ENCODE peak calls at places on chromosome 13, in nine cellular contexts. C is fibroblast of the aortic adventitia; X is ascending aorta; V is CD4-positive, alpha-beta T cell; M is fibroblast of villous mesenchyme; A is AG09309; R is fibroblast of lung; B is cardiac muscle cell; I is choroid plexus epithelial cell. S is an unnamed sample.

GRCh38 chr13:35646061-35646774 is 169.7 kb upstream of the MAB21L1 start:
- DNase-seq in C (no peak), X (no peak), V (no peak), M (no peak), A (no peak), R (no peak), B (no peak), I (no peak), S (no peak)

GRCh38 chr13:96499646-96500045 is 409.7 kb downstream of the HS6ST3 start:
- DNase-seq in C (no peak), X (no peak), V (no peak), M (no peak), A (no peak), R (no peak), B (no peak), I (no peak), S (no peak)

GRCh38 chr13:57629391-57629804 is 2.1 kb upstream of the PCDH17 start:
- DNase-seq in C (peak), X (peak), V (no peak), M (no peak), A (no peak), R (peak), B (no peak), I (no peak), S (no peak)

GRCh38 chr13:66117573-66117972 is 1112.6 kb downstream of the PCDH9 start:
- DNase-seq in C (no peak), X (no peak), V (no peak), M (no peak), A (no peak), R (no peak), B (no peak), I (no peak), S (no peak)

GRCh38 chr13:76703621-76704020 is 182.6 kb downstream of the KCTD12 start:
- DNase-seq in C (no peak), X (no peak), V (no peak), M (no peak), A (no peak), R (no peak), B (no peak), I (no peak), S (no peak)

GRCh38 chr13:98798849-98799645 is 46.6 kb upstream of the SLC15A1 start:
- DNase-seq in C (peak), X (no peak), V (no peak), M (peak), A (peak), R (peak), B (no peak), I (peak), S (peak)

GRCh38 chr13:43389573-43389972 is 366.2 kb downstream of the DNAJC15 start:
- DNase-seq in C (peak), X (no peak), V (no peak), M (peak), A (no peak), R (peak), B (no peak), I (peak), S (no peak)

GRCh38 chr13:66501187-66501586 is 728.9 kb downstream of the PCDH9 start:
- DNase-seq in C (peak), X (no peak), V (no peak), M (peak), A (no peak), R (peak), B (no peak), I (peak), S (no peak)

GRCh38 chr13:42458193-42458592 is 115.8 kb upstream of the TNFSF11 start:
- DNase-seq in C (no peak), X (no peak), V (no peak), M (no peak), A (no peak), R (no peak), B (no peak), I (no peak), S (no peak)

GRCh38 chr13:86741762-86742285 is 929.3 kb upstream of the SLITRK5 start:
- DNase-seq in C (no peak), X (no peak), V (no peak), M (no peak), A (no peak), R (peak), B (no peak), I (peak), S (no peak)

GRCh38 chr13:100432611-100433010 is 156.0 kb downstream of the GGACT start:
- DNase-seq in C (no peak), X (no peak), V (no peak), M (no peak), A (no peak), R (no peak), B (no peak), I (no peak), S (no peak)

GRCh38 chr13:113736258-113736731 is 22.7 kb upstream of the TMEM255B start:
- DNase-seq in C (no peak), X (no peak), V (no peak), M (no peak), A (no peak), R (no peak), B (no peak), I (no peak), S (no peak)

GRCh38 chr13:40401911-40402776 is 264.3 kb downstream of the FOXO1 start:
- DNase-seq in C (peak), X (peak), V (peak), M (peak), A (peak), R (peak), B (no peak), I (peak), S (peak)

GRCh38 chr13:99220199-99220931 is 19.7 kb downstream of the UBAC2 start:
- DNase-seq in C (no peak), X (no peak), V (peak), M (no peak), A (no peak), R (no peak), B (no peak), I (peak), S (no peak)

GRCh38 chr13:65454403-65454802 is 1775.7 kb downstream of the PCDH9 start:
- DNase-seq in C (no peak), X (no peak), V (no peak), M (no peak), A (no peak), R (no peak), B (no peak), I (no peak), S (no peak)

GRCh38 chr13:39279077-39279476 is 240.8 kb downstream of the NHLRC3 start:
- DNase-seq in C (no peak), X (no peak), V (no peak), M (no peak), A (no peak), R (no peak), B (no peak), I (no peak), S (no peak)

GRCh38 chr13:39269004-39269403 is 230.7 kb downstream of the NHLRC3 start:
- DNase-seq in C (no peak), X (no peak), V (no peak), M (no peak), A (no peak), R (no peak), B (no peak), I (no peak), S (no peak)

GRCh38 chr13:39269411-39269810 is 231.2 kb downstream of the NHLRC3 start:
- DNase-seq in C (no peak), X (no peak), V (no peak), M (no peak), A (no peak), R (peak), B (no peak), I (peak), S (peak)

GRCh38 chr13:39274926-39275325 is 236.7 kb downstream of the NHLRC3 start:
- DNase-seq in C (no peak), X (no peak), V (no peak), M (no peak), A (no peak), R (no peak), B (no peak), I (no peak), S (no peak)

GRCh38 chr13:39273953-39274352 is 235.7 kb downstream of the NHLRC3 start:
- DNase-seq in C (peak), X (no peak), V (no peak), M (peak), A (no peak), R (peak), B (peak), I (peak), S (no peak)
- TF ChIP-seq CTCF in C (no peak), X (peak), V (no peak), M (peak), A (peak), R (no peak), B (peak), I (peak), S (peak)

GRCh38 chr13:21606251-21606650 is 2.3 kb upstream of the MICU2 start:
- DNase-seq in C (no peak), X (no peak), V (no peak), M (no peak), A (no peak), R (no peak), B (no peak), I (no peak), S (no peak)

GRCh38 chr13:21608961-21609360 is 5.0 kb upstream of the MICU2 start:
- DNase-seq in C (no peak), X (no peak), V (no peak), M (no peak), A (no peak), R (no peak), B (no peak), I (no peak), S (no peak)

GRCh38 chr13:21606781-21607180 is 2.8 kb upstream of the MICU2 start:
- DNase-seq in C (no peak), X (no peak), V (no peak), M (no peak), A (no peak), R (no peak), B (no peak), I (no peak), S (no peak)

GRCh38 chr13:21603531-21604448 is at the start of gene MICU2:
- DNase-seq in C (peak), X (peak), V (peak), M (peak), A (peak), R (peak), B (peak), I (peak), S (peak)
- TF ChIP-seq CTCF in C (no peak), X (no peak), V (no peak), M (no peak), A (no peak), R (no peak), B (peak), I (no peak), S (no peak)

GRCh38 chr13:59178344-59178743 is 985.4 kb downstream of the DIAPH3 start:
- DNase-seq in C (peak), X (no peak), V (no peak), M (no peak), A (no peak), R (peak), B (peak), I (peak), S (no peak)
- TF ChIP-seq CTCF in C (peak), X (no peak), V (no peak), M (no peak), A (no peak), R (peak), B (peak), I (peak), S (peak)

DNA sequence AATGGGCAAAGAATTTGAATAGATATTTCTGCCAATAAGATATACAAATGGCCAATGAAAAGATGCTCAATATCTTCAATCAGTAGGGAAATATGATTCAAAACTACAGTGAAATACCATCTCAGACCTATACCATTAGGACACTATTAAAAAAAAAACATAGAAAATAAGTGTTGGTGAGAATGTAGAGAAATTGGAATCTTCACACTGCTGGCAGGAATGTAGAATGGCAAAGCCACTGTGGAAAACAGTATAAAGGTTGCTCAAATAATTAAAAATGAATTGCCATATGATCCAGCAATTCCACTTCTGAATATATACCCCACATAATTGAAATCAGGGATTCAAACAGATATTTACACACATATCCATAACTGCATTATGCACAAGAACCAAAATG is 88.1 kb upstream of the STARD13 start:
- DNase-seq in C (no peak), X (no peak), V (no peak), M (no peak), A (no peak), R (no peak), B (no peak), I (no peak), S (no peak)
- TF ChIP-seq CTCF in C (peak), X (no peak), V (no peak), M (peak), A (no peak), R (peak), B (peak), I (peak), S (no peak)

DNA sequence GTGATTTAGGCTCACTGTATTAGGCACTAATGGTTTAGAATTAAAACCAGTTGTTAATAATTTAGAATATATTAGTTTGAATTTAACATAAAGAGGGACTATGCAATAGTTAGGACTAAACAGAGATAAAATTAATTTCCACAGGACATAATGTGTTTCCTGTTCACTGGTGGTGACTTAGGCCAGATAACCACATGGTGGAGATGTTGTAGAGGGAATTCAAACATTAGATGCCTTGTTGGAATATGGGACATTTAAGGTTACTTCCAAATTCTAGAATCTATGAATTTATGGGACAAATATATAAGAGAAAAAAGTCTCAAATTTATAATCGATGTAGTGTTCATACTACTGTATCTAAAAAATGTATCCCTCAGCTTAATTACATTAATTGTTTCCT is 615.5 kb upstream of the KLHL1 start:
- DNase-seq in C (no peak), X (no peak), V (no peak), M (no peak), A (no peak), R (peak), B (peak), I (peak), S (peak)
- TF ChIP-seq CTCF in C (no peak), X (no peak), V (no peak), M (no peak), A (no peak), R (peak), B (no peak), I (peak), S (peak)

GRCh38 chr13:33870046-33870668 is 52.2 kb downstream of the RFC3 start:
- DNase-seq in C (no peak), X (no peak), V (no peak), M (no peak), A (no peak), R (no peak), B (no peak), I (no peak), S (no peak)
- TF ChIP-seq CTCF in C (no peak), X (no peak), V (no peak), M (no peak), A (no peak), R (no peak), B (no peak), I (no peak), S (no peak)

DNA sequence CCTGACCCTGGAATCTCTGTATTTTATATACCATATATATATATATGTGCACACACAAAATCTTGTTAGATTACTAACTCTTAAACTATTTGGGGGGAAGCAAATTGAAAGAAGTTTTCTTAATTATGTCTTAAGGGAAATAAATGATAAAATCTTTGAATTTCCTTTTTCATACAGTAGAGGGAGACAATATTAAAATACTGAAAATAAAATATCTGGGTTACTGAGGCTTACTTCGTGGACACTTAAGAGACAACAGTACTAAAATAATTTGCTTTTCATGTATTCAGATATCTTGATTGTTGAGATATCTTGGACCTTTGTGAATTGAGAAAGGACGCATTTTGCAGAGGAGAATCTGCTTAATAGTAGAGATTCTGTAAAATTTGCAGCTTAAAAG is 17.0 kb downstream of the SUGT1 start:
- DNase-seq in C (no peak), X (no peak), V (no peak), M (no peak), A (no peak), R (no peak), B (no peak), I (no peak), S (no peak)
- TF ChIP-seq CTCF in C (no peak), X (no peak), V (no peak), M (no peak), A (no peak), R (no peak), B (no peak), I (peak), S (no peak)

DNA sequence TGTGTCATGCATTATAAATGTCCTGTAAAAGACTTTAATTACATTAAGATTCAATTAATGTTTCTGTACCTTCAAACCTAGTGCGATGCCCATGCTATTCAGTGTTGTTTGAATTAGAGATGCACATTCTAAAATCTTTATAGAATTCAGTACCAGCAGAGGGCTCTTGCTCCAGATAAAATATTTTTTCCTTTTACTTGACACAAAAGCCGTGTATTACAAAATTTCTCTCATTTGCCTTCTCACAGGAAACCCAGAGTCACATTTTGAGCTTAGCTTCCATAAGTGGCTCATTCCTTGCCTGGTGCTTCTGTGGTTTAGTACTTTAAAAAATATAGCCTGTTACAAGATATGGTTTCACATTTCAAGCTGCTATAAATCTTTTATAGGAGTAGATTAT is 101.2 kb downstream of the RNF17 start:
- DNase-seq in C (peak), X (no peak), V (no peak), M (peak), A (no peak), R (peak), B (no peak), I (peak), S (no peak)
- TF ChIP-seq CTCF in C (peak), X (peak), V (no peak), M (peak), A (peak), R (peak), B (peak), I (peak), S (no peak)

GRCh38 chr13:80742027-80742426 is 401.1 kb upstream of the SPRY2 start:
- DNase-seq in C (no peak), X (no peak), V (no peak), M (peak), A (no peak), R (peak), B (no peak), I (peak), S (no peak)

GRCh38 chr13:80740076-80740475 is 399.1 kb upstream of the SPRY2 start:
- DNase-seq in C (no peak), X (no peak), V (no peak), M (no peak), A (no peak), R (peak), B (no peak), I (no peak), S (no peak)

DNA sequence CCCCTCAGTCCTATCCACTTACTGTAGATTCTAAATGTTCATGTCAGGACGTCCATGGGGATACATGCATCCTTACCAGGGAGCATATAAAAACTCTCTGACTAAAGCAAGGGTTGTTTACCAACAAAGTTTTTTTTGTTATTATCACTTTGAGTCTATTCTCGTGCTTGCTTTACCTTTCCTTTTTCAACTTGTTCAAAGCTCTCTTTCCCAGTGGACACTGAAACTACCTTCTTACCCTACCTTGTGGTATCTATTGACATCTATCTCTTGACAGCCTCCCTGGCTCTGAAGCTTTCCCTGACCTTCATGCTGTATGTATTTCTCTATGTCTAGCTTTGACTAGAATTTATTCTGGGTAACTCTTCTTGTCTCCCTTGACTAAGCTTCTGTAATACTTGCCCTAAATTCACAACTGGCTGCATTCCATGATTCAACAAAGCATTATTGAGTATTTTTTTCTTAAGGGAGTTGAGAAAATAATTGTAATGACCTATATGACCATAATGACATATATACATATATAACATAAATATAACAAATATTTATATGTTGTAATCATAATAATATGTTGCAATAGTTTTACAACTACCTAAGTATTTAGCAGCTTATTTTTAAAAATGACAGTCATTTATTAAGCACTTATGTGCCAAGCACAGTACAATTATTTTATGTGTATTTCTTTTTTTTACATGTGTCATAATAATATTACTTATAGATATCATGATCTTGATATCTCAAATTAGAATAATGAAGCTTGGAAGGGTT is 403.4 kb upstream of the SPRY2 start:
- DNase-seq in C (no peak), X (no peak), V (no peak), M (no peak), A (no peak), R (no peak), B (no peak), I (no peak), S (no peak)
- TF ChIP-seq CTCF in C (no peak), X (no peak), V (no peak), M (no peak), A (no peak), R (no peak), B (no peak), I (no peak), S (no peak)